ENCODE peak calls at places on chromosomes 1 and 21, in six cellular contexts. T, Z, P, Q, L and G are unnamed samples.

GRCh38 chr1:15994590-15995351 is 9.3 kb upstream of the SRARP start:
- DNase-seq in L (peak), Q (no peak), Z (peak), P (peak), T (peak), G (peak)

GRCh38 chr1:112836642-112837041 is 119.4 kb downstream of the SLC16A1 start:
- DNase-seq in P (no peak), L (no peak), T (no peak), Q (no peak), Z (no peak), G (no peak)

GRCh38 chr1:12125422-12126355 is 41.1 kb upstream of the TNFRSF1B start:
- DNase-seq in P (no peak), L (peak), T (no peak), Q (no peak), Z (no peak), G (peak)

GRCh38 chr1:203036537-203036936 is 10.2 kb downstream of the PPFIA4 start:
- DNase-seq in Z (no peak), Q (no peak), P (no peak), T (no peak), L (no peak), G (no peak)

GRCh38 chr1:228332797-228333738 is 73.6 kb downstream of the TRIM11 start:
- DNase-seq in P (no peak), T (no peak), Z (no peak), Q (no peak), L (no peak), G (no peak)

GRCh38 chr1:38586993-38587646 is 272.5 kb downstream of the RRAGC start:
- DNase-seq in P (peak), Z (no peak), L (peak), T (peak), Q (no peak), G (peak)

GRCh38 chr1:16009030-16009460 is 5.0 kb downstream of the SRARP start:
- DNase-seq in Z (peak), P (peak), L (peak), T (peak), Q (no peak), G (peak)

GRCh38 chr1:36300526-36300925 is 5.6 kb upstream of the SH3D21 start:
- DNase-seq in P (no peak), Q (no peak), T (no peak), L (no peak), Z (no peak), G (no peak)

GRCh38 chr21:46089285-46089684 is 8.6 kb upstream of the COL6A2 start:
- DNase-seq in Z (no peak), L (no peak), P (no peak), T (no peak), Q (no peak), G (no peak)

GRCh38 chr1:62621907-62622306 is 24.6 kb downstream of the ANGPTL3 start:
- DNase-seq in Z (no peak), P (peak), L (no peak), T (peak), Q (peak), G (peak)

GRCh38 chr1:35573776-35574654 is 901 bp downstream of the TFAP2E start:
- DNase-seq in L (peak), Z (no peak), T (no peak), P (no peak), Q (no peak), G (no peak)

GRCh38 chr1:2134604-2135307 is 59.8 kb downstream of the FAAP20 start:
- DNase-seq in Z (no peak), T (no peak), Q (no peak), P (no peak), L (no peak), G (no peak)

GRCh38 chr1:93616221-93616995 is 65.2 kb downstream of the BCAR3 start:
- DNase-seq in Q (no peak), L (peak), Z (no peak), T (peak), P (no peak), G (peak)

GRCh38 chr1:198794498-198794897 is 155.7 kb downstream of the PTPRC start:
- DNase-seq in Z (no peak), L (no peak), P (no peak), T (no peak), Q (no peak), G (peak)

GRCh38 chr1:34844252-34844634 is 15.3 kb downstream of the SMIM12 start:
- DNase-seq in Z (no peak), T (no peak), Q (no peak), L (peak), P (no peak), G (no peak)

GRCh38 chr1:117208580-117208979 is 2.1 kb downstream of the VTCN1 start:
- DNase-seq in T (no peak), Z (no peak), P (no peak), L (no peak), Q (no peak), G (no peak)

GRCh38 chr1:202873026-202873425 is 15.9 kb downstream of the RABIF start:
- DNase-seq in T (no peak), P (no peak), Z (no peak), L (no peak), Q (no peak), G (no peak)

GRCh38 chr1:235953801-235954200 is 87.1 kb upstream of the LYST start:
- DNase-seq in Q (peak), L (no peak), Z (no peak), P (no peak), T (no peak), G (peak)
- H3K4me3 ChIP-seq in Q (no peak), L (no peak), Z (no peak), P (no peak), T (no peak), G (no peak)

GRCh38 chr1:109773900-109774485 is 10.3 kb upstream of the EPS8L3 start:
- DNase-seq in T (no peak), P (no peak), Z (no peak), Q (no peak), L (no peak), G (no peak)
- TF ChIP-seq CTCF in T (no peak), P (no peak), Z (no peak), Q (no peak), L (no peak), G (no peak)

DNA sequence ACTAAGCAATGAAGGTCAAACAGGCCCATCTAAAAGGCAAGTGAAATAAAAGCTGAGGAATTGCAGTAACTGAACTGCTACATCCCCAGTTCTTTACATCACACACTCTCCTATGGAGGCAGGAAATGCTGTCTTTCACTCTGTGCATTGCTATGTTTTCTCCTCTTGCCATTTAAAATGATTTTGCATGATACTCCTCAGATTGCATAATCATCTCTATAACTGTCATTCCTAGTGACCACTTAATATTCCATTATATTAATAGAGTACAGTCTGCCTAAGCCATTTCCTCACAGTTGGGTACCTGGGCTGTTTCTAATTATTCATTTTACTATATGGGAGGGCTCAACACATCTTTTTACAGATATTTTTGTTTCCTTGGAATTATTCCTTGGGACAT is 92.4 kb upstream of the KCNE2 start:
- DNase-seq in Q (no peak), Z (no peak), T (no peak), P (no peak), L (no peak), G (no peak)
- H3K4me3 ChIP-seq in Q (no peak), Z (no peak), T (no peak), P (no peak), L (no peak), G (no peak)

GRCh38 chr1:161054805-161055204 is 9.0 kb upstream of the USF1 start:
- DNase-seq in T (no peak), Q (no peak), P (no peak), L (no peak), Z (no peak), G (no peak)
- TF ChIP-seq CTCF in T (no peak), Q (no peak), P (no peak), L (peak), Z (no peak), G (no peak)

GRCh38 chr21:44011123-44011773 is 861 bp upstream of the TRAPPC10 start:
- DNase-seq in T (no peak), Z (no peak), L (no peak), P (no peak), Q (no peak), G (no peak)

GRCh38 chr21:44012474-44013379 is 618 bp downstream of the TRAPPC10 start:
- DNase-seq in L (peak), P (peak), Z (peak), Q (no peak), T (peak), G (peak)

GRCh38 chr21:44011774-44012473 is at the start of gene TRAPPC10:
- DNase-seq in P (peak), Q (peak), Z (peak), T (peak), L (peak), G (peak)

GRCh38 chr21:44010429-44010828 is 1.7 kb upstream of the TRAPPC10 start:
- DNase-seq in P (no peak), Q (no peak), Z (no peak), L (peak), T (no peak), G (no peak)

DNA sequence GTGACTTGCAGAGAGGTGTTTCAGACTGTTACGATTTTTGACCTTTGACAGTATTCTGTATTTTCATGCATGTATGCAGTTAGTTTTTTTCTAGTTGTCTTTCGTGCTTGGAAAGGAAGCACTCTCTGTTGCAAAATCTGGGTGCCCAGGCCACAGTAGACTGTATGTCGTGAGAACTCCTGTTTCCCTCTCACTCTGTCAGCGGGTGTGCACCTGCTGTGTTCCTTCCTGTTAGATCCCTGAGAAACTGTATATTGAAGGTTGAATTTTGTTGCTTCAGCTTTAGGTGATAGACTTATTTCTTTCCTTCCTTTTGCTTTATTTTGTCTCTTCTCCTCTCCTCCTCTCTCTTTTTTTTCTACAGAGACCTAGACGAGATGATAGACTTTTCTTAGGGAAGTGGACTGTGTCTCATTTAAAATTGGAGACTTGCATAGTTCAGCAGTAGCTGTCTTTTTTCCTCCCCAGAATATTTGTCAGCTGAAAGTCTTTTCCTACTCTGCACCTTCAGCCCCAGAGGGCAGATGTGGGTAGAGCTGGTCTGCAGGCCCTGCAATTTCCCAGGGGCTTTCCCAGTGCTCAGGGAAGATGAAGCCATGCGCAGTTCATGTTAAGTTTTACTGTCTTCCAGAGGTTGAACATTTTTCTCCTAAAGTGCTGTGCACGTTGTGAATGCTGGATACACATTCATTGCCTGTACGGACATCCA is 1.4 kb downstream of the TRAPPC10 start:
- DNase-seq in Q (no peak), Z (no peak), T (no peak), P (peak), L (no peak), G (peak)
- H3K4me3 ChIP-seq in Q (peak), Z (peak), T (peak), P (peak), L (peak), G (peak)

DNA sequence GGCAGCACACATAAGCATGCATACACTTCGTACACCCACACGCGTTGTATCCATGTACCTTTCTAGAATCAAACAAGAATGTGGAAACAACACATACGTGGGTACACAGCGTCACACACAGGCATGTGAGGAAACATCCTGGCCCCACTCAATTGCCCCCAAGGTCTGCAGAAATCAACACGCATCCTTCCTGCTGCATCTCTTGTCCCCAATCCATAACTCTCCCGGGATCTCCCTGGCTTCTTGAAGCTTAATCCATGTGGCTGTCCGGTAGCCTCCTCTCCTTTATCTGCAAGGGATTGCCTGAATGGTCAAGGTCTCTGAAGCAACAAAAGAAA is 5.5 kb upstream of the TBX15 start:
- DNase-seq in P (no peak), Q (no peak), Z (no peak), T (no peak), L (no peak), G (no peak)
- TF ChIP-seq CTCF in P (no peak), Q (no peak), Z (no peak), T (no peak), L (no peak), G (no peak)

GRCh38 chr1:19212167-19212566 is 2.1 kb upstream of the UBR4 start:
- DNase-seq in L (no peak), P (no peak), T (no peak), Q (no peak), Z (no peak), G (no peak)
- H3K4me3 ChIP-seq in L (no peak), P (no peak), T (no peak), Q (no peak), Z (no peak), G (no peak)

GRCh38 chr1:206738370-206739366 is 31.9 kb upstream of the IL19 start:
- DNase-seq in T (peak), L (peak), P (no peak), Z (no peak), Q (no peak), G (peak)
- TF ChIP-seq CTCF in T (peak), L (peak), P (peak), Z (no peak), Q (peak), G (peak)

DNA sequence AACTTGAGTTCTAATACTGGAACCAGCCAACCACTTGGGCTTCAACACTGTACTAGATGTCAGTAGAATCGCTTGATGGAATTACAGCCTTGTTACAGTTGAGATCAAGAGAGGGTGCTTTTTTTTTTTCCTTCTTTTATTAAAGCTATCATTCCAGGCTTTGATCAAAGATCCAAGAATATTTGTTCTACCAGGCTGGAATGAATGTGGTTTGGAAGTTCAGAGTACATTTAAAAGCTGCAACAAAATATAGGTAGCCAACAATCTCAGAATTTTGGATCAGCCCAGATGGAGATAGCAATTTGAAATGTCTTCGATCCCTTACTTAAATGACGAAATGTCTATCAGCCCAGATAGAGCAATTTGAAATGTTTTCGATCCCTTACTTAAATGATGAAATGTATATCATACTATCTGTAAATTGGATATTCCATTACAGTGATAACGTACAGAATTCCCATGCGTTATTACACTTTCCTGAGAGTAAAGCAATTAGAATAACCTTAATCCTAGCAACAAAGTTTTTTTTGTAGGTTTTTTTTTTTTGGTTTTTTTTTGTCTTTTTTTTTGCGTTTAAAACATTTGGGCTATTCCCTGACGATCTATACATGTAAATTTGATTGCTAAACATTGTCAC is 3.6 kb downstream of the ZNF281 start:
- DNase-seq in Q (no peak), L (no peak), Z (no peak), P (no peak), T (no peak), G (no peak)
- H3K4me3 ChIP-seq in Q (no peak), L (peak), Z (no peak), P (no peak), T (peak), G (no peak)